ENCODE peak calls at places on chromosomes 12 and 14, in six cellular contexts. J, S, T, I, K and C are unnamed samples.

GRCh38 chr12:125403145-125403789 is 338.0 kb downstream of the AACS start:
- DNase-seq in T (no peak), S (no peak), I (no peak), K (no peak), J (peak; percentile 54), C (no peak)

GRCh38 chr12:120316798-120317257 is 10.8 kb downstream of the PLA2G1B start:
- DNase-seq in T (no peak), I (no peak), K (no peak), S (peak; percentile 9), J (no peak), C (no peak)

GRCh38 chr12:47408171-47408871 is 297.5 kb downstream of the RPAP3 start:
- DNase-seq in J (no peak), T (no peak), I (no peak), S (no peak), K (peak; percentile 16), C (no peak)

GRCh38 chr12:402127-402456 is 648 bp downstream of the CCDC77 start:
- DNase-seq in K (no peak), T (no peak), I (no peak), S (peak; percentile 9), J (peak; percentile 63), C (no peak)

GRCh38 chr12:20641127-20641526 is 54.0 kb upstream of the SLCO1C1 start:
- DNase-seq in I (no peak), S (no peak), J (no peak), K (no peak), T (no peak), C (no peak)

GRCh38 chr12:117045175-117045997 is 53.8 kb downstream of the TESC start:
- DNase-seq in I (no peak), K (no peak), T (no peak), J (no peak), S (no peak), C (no peak)

GRCh38 chr12:108255203-108255602 is 83.9 kb downstream of the CMKLR1 start:
- DNase-seq in J (no peak), K (no peak), S (no peak), I (no peak), T (no peak), C (no peak)

GRCh38 chr14:30521899-30522736 is 36.8 kb upstream of the G2E3 start:
- DNase-seq in T (no peak), S (peak; percentile 14), K (no peak), I (no peak), J (peak; percentile 79), C (no peak)

GRCh38 chr12:73225941-73226340 is 953.8 kb downstream of the TRHDE start:
- DNase-seq in S (no peak), K (no peak), J (no peak), T (no peak), I (no peak), C (no peak)

GRCh38 chr14:81169711-81170103 is 51.1 kb downstream of the GTF2A1 start:
- DNase-seq in J (peak; percentile 46), I (peak; percentile 83), S (no peak), K (peak; percentile 70), T (peak; percentile 37), C (no peak)

GRCh38 chr14:100894416-100894815 is 9.1 kb downstream of the RTL1 start:
- DNase-seq in T (no peak), I (peak; percentile 40), S (no peak), J (no peak), K (no peak), C (no peak)

GRCh38 chr12:6542209-6543009 is 8.1 kb downstream of the GAPDH start:
- DNase-seq in T (no peak), J (no peak), S (no peak), I (no peak), K (peak; percentile 85), C (no peak)

GRCh38 chr14:94671870-94672444 is 59.8 kb downstream of the SERPINA3 start:
- DNase-seq in I (peak; percentile 40), S (no peak), T (no peak), K (no peak), J (peak; percentile 24), C (peak; percentile 81)

GRCh38 chr12:82329508-82329907 is 28.7 kb downstream of the CCDC59 start:
- DNase-seq in J (peak; percentile 17), T (no peak), K (no peak), I (no peak), S (no peak), C (no peak)

GRCh38 chr14:102375126-102375525 is 12.4 kb downstream of the TECPR2 start:
- DNase-seq in S (no peak), J (no peak), T (no peak), K (no peak), I (no peak), C (no peak)

GRCh38 chr14:102028733-102029132 is 58.1 kb downstream of the HSP90AA1 start:
- DNase-seq in S (peak; percentile 87), J (peak; percentile 77), K (peak; percentile 57), I (no peak), T (no peak), C (no peak)

GRCh38 chr14:73997108-73997943 is 21.8 kb downstream of the ENTPD5 start:
- DNase-seq in J (no peak), S (no peak), T (no peak), I (no peak), K (peak; percentile 49), C (no peak)

GRCh38 chr14:68074765-68075381 is 255.3 kb downstream of the RAD51B start:
- DNase-seq in T (no peak), J (no peak), I (no peak), S (no peak), K (no peak), C (no peak)

GRCh38 chr12:32569256-32569655 is 109.8 kb upstream of the DNM1L start:
- DNase-seq in T (no peak), S (no peak), K (no peak), I (no peak), J (peak; percentile 41), C (no peak)

GRCh38 chr12:106720696-106721095 is 53.8 kb upstream of the RIC8B start:
- DNase-seq in I (no peak), J (no peak), T (no peak), S (no peak), K (no peak), C (no peak)

GRCh38 chr14:99192823-99193222 is 79.2 kb downstream of the BCL11B start:
- DNase-seq in S (no peak), K (no peak), J (no peak), I (no peak), T (no peak), C (no peak)

GRCh38 chr14:99195602-99196309 is 76.2 kb downstream of the BCL11B start:
- DNase-seq in I (no peak), K (no peak), T (no peak), S (peak; percentile 48), J (peak; percentile 13), C (no peak)

GRCh38 chr14:99194136-99194535 is 77.9 kb downstream of the BCL11B start:
- DNase-seq in T (no peak), J (no peak), K (no peak), S (no peak), I (no peak), C (no peak)

GRCh38 chr14:99196310-99196650 is 75.7 kb downstream of the BCL11B start:
- DNase-seq in S (no peak), K (no peak), J (no peak), I (no peak), T (no peak), C (no peak)

GRCh38 chr14:99194736-99195135 is 77.3 kb downstream of the BCL11B start:
- DNase-seq in S (no peak), I (no peak), K (no peak), T (no peak), J (no peak), C (no peak)
- H3K36me3 ChIP-seq in S (no peaks in the 10 kb centered on the region), I (no peaks in the 10 kb centered on the region), K (no peaks in the 10 kb centered on the region), T (no peaks in the 10 kb centered on the region), J (no peaks in the 10 kb centered on the region), C (no peaks in the 10 kb centered on the region)

DNA sequence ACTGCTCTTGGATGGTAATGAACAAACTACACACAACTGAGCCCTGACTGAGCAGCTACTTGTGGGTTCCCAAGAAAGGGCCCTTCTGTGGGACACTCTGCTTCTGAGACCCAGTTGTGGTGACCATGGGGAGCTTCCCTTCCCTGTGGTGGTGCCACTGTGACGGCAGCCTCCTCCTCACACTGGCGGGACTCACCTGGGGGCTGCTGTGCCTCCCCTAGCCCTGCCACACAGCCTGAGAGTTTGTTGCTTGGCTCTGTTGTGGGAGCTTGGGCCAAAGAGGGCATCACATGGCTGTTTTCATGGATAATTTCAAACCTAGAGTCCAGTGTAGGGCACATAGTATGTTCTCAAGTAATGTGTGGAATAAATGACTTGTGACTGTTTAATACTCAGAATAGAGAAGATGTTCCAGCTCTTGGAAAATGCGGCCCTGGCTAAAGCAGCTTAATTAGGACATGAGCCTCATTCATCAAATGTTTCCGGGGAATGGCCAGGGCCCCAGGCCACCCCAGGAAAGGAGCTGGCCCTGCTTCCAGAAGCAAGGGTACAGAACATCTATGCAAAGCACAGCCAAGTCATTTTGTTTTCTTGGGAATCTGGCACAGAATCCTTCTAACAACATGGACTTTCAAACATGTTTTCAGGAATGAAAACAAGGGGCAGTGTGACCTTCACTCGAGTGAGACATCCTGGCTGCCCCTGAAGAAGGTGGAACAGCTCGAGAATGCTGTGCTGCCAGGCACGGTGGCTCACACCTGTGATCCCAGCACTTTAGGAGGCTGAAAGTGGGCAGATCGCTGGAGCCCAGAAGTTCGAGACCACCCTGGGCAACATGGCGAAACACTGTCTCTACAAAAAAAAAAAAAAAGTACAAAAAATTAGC is 21.2 kb downstream of the ZFYVE21 start:
- DNase-seq in I (peak; percentile 54), K (no peak), S (no peak), T (peak; percentile 14), J (no peak), C (no peak)
- H3K36me3 ChIP-seq in I (peaks cover 89% of the 10 kb centered on the region), K (peaks cover 34% of the 10 kb centered on the region), S (peaks cover 12% of the 10 kb centered on the region), T (peaks cover 14% of the 10 kb centered on the region), J (peaks cover 25% of the 10 kb centered on the region), C (peaks cover 15% of the 10 kb centered on the region)

GRCh38 chr14:77469539-77469938 is 11.6 kb downstream of the AHSA1 start:
- DNase-seq in T (no peak), I (no peak), K (no peak), J (no peak), S (no peak), C (no peak)

GRCh38 chr14:77469041-77469440 is 11.1 kb downstream of the AHSA1 start:
- DNase-seq in K (no peak), I (peak; percentile 40), J (no peak), S (no peak), T (no peak), C (no peak)

GRCh38 chr14:77470192-77470870 is 12.4 kb downstream of the AHSA1 start:
- DNase-seq in J (no peak), S (no peak), K (peak; percentile 70), T (no peak), I (no peak), C (no peak)

DNA sequence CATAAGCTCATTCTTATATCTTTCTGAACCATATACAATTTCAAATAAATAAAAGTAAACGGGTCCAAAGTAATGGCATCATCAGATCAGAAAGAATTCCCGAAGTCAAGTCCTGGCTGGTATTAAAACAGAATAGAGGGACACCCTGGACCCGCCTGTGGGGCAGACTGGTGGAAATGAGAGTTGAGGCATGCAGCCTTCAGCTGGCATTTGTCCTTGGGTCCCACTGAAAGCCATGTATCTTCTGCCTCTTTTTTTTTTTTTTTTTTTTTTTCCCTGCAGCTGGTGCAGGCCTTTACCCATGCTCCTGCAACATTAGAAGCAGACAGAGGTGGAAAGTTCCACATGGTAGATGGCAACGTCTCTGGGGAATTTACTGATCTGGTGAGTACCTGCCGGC is 9.9 kb downstream of the AHSA1 start:
- DNase-seq in K (no peak), T (no peak), S (no peak), J (no peak), I (no peak), C (no peak)
- H3K36me3 ChIP-seq in K (peaks cover 57% of the 10 kb centered on the region), T (peaks cover 46% of the 10 kb centered on the region), S (peaks cover 50% of the 10 kb centered on the region), J (peaks cover 67% of the 10 kb centered on the region), I (peaks cover 74% of the 10 kb centered on the region), C (peaks cover 67% of the 10 kb centered on the region)

GRCh38 chr12:132054983-132055382 is 89.1 kb downstream of the DDX51 start:
- DNase-seq in T (no peak), J (no peak), K (no peak), S (no peak), I (no peak), C (no peak)
- H3K36me3 ChIP-seq in T (peaks cover 20% of the 10 kb centered on the region), J (peaks cover 87% of the 10 kb centered on the region), K (peaks cover 35% of the 10 kb centered on the region), S (peaks cover 50% of the 10 kb centered on the region), I (peaks cover 84% of the 10 kb centered on the region), C (peaks cover 72% of the 10 kb centered on the region)